ENCODE peak calls at places on chromosomes 12 and 14, in five cellular contexts. Z, F, O, I and J are unnamed samples.

GRCh38 chr14:21940887-21941855 is 267.6 kb upstream of the OR4E1 start:
- DNase-seq in Z (peak; percentile 9), F (no peak), O (peak; percentile 18), I (no peak), J (peak; percentile 25)

GRCh38 chr12:74415633-74416032 is 122.0 kb upstream of the ATXN7L3B start:
- DNase-seq in Z (peak; percentile 10), F (no peak), O (peak; percentile 36), I (no peak), J (no peak)

GRCh38 chr14:65832431-65833253 is 420.1 kb downstream of the FUT8 start:
- DNase-seq in Z (peak; percentile 32), F (no peak), O (peak; percentile 24), I (no peak), J (no peak)

GRCh38 chr12:67437011-67437410 is 167.9 kb downstream of the CAND1 start:
- DNase-seq in Z (no peak), F (no peak), O (no peak), I (no peak), J (no peak)

GRCh38 chr12:116336542-116337065 is 59.1 kb upstream of the MED13L start:
- DNase-seq in Z (no peak), F (no peak), O (no peak), I (no peak), J (peak; percentile 21)

GRCh38 chr12:85057370-85057963 is 21.3 kb downstream of the LRRIQ1 start:
- DNase-seq in Z (peak; percentile 33), F (no peak), O (peak; percentile 5), I (no peak), J (peak; percentile 73)

GRCh38 chr14:91399868-91400640 is 17.6 kb downstream of the CCDC88C start:
- DNase-seq in Z (no peak), F (no peak), O (no peak), I (peak; percentile 46), J (peak; percentile 69)

GRCh38 chr12:76586764-76587395 is 27.3 kb upstream of the OSBPL8 start:
- DNase-seq in Z (peak; percentile 16), F (no peak), O (no peak), I (peak; percentile 58), J (peak; percentile 71)

GRCh38 chr14:39977198-39977597 is 545.0 kb upstream of the FBXO33 start:
- DNase-seq in Z (no peak), F (no peak), O (no peak), I (no peak), J (no peak)

GRCh38 chr12:11872055-11872454 is 198.7 kb upstream of the BCL2L14 start:
- DNase-seq in Z (no peak), F (no peak), O (no peak), I (no peak), J (no peak)

GRCh38 chr12:47032644-47033043 is 46.8 kb upstream of the PCED1B start:
- DNase-seq in Z (peak; percentile 3), F (no peak), O (no peak), I (peak; percentile 39), J (peak; percentile 36)

GRCh38 chr14:93480867-93481266 is 50.1 kb downstream of the UNC79 start:
- DNase-seq in Z (no peak), F (no peak), O (no peak), I (no peak), J (no peak)

GRCh38 chr14:104820669-104821228 is 19.8 kb downstream of the ZBTB42 start:
- DNase-seq in Z (peak; percentile 92), F (no peak), O (peak; percentile 75), I (peak; percentile 98), J (peak; percentile 73)

GRCh38 chr14:70425349-70425748 is 8.5 kb upstream of the SYNJ2BP start:
- DNase-seq in Z (no peak), F (no peak), O (no peak), I (no peak), J (no peak)

GRCh38 chr14:105069887-105070759 is 4.9 kb upstream of the GPR132 start:
- DNase-seq in Z (no peak), F (no peak), O (no peak), I (peak; percentile 93), J (no peak)

GRCh38 chr12:18750087-18750486 is 12.2 kb downstream of the CAPZA3 start:
- DNase-seq in Z (no peak), F (no peak), O (no peak), I (no peak), J (no peak)

GRCh38 chr12:28513983-28514382 is 323.7 kb downstream of the CCDC91 start:
- DNase-seq in Z (no peak), F (no peak), O (no peak), I (no peak), J (no peak)

GRCh38 chr14:31278883-31279282 is 71.3 kb upstream of the HECTD1 start:
- DNase-seq in Z (no peak), F (no peak), O (no peak), I (no peak), J (no peak)

GRCh38 chr12:56635539-56636117 is 5.5 kb upstream of the BAZ2A start:
- DNase-seq in Z (no peak), F (no peak), O (no peak), I (peak; percentile 81), J (no peak)

GRCh38 chr12:23816394-23816851 is 133.0 kb downstream of the SOX5 start:
- DNase-seq in Z (no peak), F (no peak), O (no peak), I (no peak), J (no peak)

GRCh38 chr12:65237153-65237552 is 41.3 kb upstream of the MSRB3 start:
- DNase-seq in Z (no peak), F (no peak), O (no peak), I (no peak), J (no peak)

GRCh38 chr12:51351913-51352532 is 5.5 kb upstream of the CELA1 start:
- DNase-seq in Z (peak; percentile 38), F (no peak), O (peak; percentile 46), I (peak; percentile 80), J (no peak)

GRCh38 chr12:21456291-21456780 is 18.9 kb downstream of the PYROXD1 start:
- DNase-seq in Z (no peak), F (no peak), O (no peak), I (no peak), J (no peak)

GRCh38 chr14:90397401-90398314 is 829 bp downstream of the CALM1 start:
- DNase-seq in Z (peak; percentile 86), F (no peak), O (peak; percentile 68), I (peak; percentile 91), J (peak; percentile 84)

GRCh38 chr14:90398315-90398811 is 1.5 kb downstream of the CALM1 start:
- DNase-seq in Z (peak; percentile 79), F (no peak), O (no peak), I (peak; percentile 90), J (peak; percentile 63)

GRCh38 chr14:90393966-90394365 is 2.9 kb upstream of the CALM1 start:
- DNase-seq in Z (no peak), F (no peak), O (no peak), I (no peak), J (no peak)

GRCh38 chr14:90398841-90399540 is 2.2 kb downstream of the CALM1 start:
- DNase-seq in Z (no peak), F (no peak), O (no peak), I (no peak), J (no peak)

GRCh38 chr14:90396342-90397339 is at the start of gene CALM1:
- DNase-seq in Z (peak; percentile 97), F (peak; percentile 86), O (peak; percentile 81), I (peak; percentile 98), J (peak; percentile 97)
- TF ChIP-seq CTCF in Z (no peak), F (no peak), O (no peak), I (no peak), J (no peak)

GRCh38 chr14:102799684-102800562 is 22.7 kb downstream of the TRAF3 start:
- DNase-seq in Z (no peak), F (no peak), O (no peak), I (peak; percentile 77), J (no peak)

GRCh38 chr14:102804858-102805257 is 27.6 kb downstream of the TRAF3 start:
- DNase-seq in Z (no peak), F (no peak), O (no peak), I (no peak), J (no peak)

GRCh38 chr14:102805941-102806340 is 28.7 kb downstream of the TRAF3 start:
- DNase-seq in Z (no peak), F (no peak), O (no peak), I (no peak), J (no peak)

GRCh38 chr14:102805454-102805891 is 28.2 kb downstream of the TRAF3 start:
- DNase-seq in Z (no peak), F (no peak), O (no peak), I (peak; percentile 87), J (no peak)

GRCh38 chr14:102803139-102803538 is 25.9 kb downstream of the TRAF3 start:
- DNase-seq in Z (no peak), F (no peak), O (no peak), I (no peak), J (no peak)
- H3K4me1 ChIP-seq in Z (peaks cover 3% of the 10 kb centered on the region), F (peaks cover 12% of the 10 kb centered on the region), O (peaks cover 3% of the 10 kb centered on the region), I (peaks cover 25% of the 10 kb centered on the region), J (peaks cover 20% of the 10 kb centered on the region)

DNA sequence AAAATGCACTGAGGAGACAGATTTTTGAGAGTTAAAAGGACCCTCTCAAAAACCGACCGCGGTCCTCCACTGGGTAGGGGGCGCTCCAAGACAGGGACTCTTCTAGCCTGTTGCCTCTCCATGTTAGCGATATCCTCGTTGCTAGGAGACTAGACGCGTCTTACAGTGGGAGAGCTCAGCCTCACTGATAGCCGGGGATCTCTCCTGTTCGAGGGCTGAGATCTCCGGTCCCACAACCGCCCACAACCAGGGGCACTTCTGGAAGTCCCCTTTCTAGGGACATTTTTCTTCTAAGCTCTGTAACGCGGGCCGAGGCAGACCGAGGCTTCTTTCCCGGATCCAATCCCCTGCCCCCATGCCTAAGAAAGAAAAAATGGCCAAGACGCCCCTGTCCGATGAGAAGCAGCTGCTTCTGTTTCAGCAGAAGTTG is 21.3 kb downstream of the FKBP11 start:
- DNase-seq in Z (peak; percentile 85), F (peak; percentile 41), O (peak; percentile 92), I (peak; percentile 72), J (peak; percentile 86)
- H3K4me3 ChIP-seq in Z (peak overlapping the region; percentile 53), F (peak overlapping the region; percentile 44), O (peak overlapping the region; percentile 52), I (peak overlapping the region; percentile 66), J (no peak overlapping the region)

GRCh38 chr12:6605425-6606330 is 1.5 kb downstream of the CHD4 start:
- DNase-seq in Z (peak; percentile 45), F (no peak), O (peak; percentile 36), I (peak; percentile 81), J (no peak)
- TF ChIP-seq CTCF in Z (no peak), F (no peak), O (no peak), I (no peak), J (no peak)

GRCh38 chr12:770474-770873 is 18.1 kb downstream of the WNK1 start:
- DNase-seq in Z (no peak), F (no peak), O (no peak), I (no peak), J (no peak)
- H3K4me1 ChIP-seq in Z (peaks cover 2% of the 10 kb centered on the region), F (peaks cover 8% of the 10 kb centered on the region), O (peaks cover 30% of the 10 kb centered on the region), I (peaks cover 14% of the 10 kb centered on the region), J (peaks cover 11% of the 10 kb centered on the region)